ENCODE peak calls at places on chromosomes 12 and 14, in seven cellular contexts. I is GM23248, G is pancreas, C is psoas muscle, B is IMR-90, A is tibial artery, X is WERI-Rb-1. N is an unnamed sample. For H3K36me3, the result is how much of the 10 kb centered on the place peaks cover.

GRCh38 chr14:96126783-96127271 is 77.8 kb upstream of the BDKRB2 start:
- DNase-seq in I (no peak), G (no peak), C (no peak), B (peak), A (no peak), X (no peak), N (no peak)

GRCh38 chr12:41064411-41064810 is 123.7 kb upstream of the PDZRN4 start:
- DNase-seq in I (no peak), G (no peak), C (no peak), B (no peak), A (no peak), X (no peak), N (no peak)

GRCh38 chr12:91923864-91924263 is 221.8 kb downstream of the BTG1 start:
- DNase-seq in I (no peak), G (peak), C (peak), B (no peak), A (no peak), X (no peak), N (peak)

GRCh38 chr12:124661382-124661781 is 94.0 kb upstream of the NCOR2 start:
- DNase-seq in I (peak), G (no peak), C (no peak), B (no peak), A (no peak), X (peak), N (no peak)

GRCh38 chr12:27772328-27773049 is 7.5 kb upstream of the KLHL42 start:
- DNase-seq in I (peak), G (no peak), C (no peak), B (peak), A (no peak), X (no peak), N (no peak)

GRCh38 chr12:79635676-79636075 is 55.1 kb downstream of the PAWR start:
- DNase-seq in I (peak), G (no peak), C (no peak), B (peak), A (no peak), X (no peak), N (no peak)

GRCh38 chr12:50102648-50103309 is 1.0 kb upstream of the GPD1 start:
- DNase-seq in I (no peak), G (no peak), C (peak), B (no peak), A (no peak), X (no peak), N (peak)

GRCh38 chr12:113700943-113701342 is 229.3 kb upstream of the LHX5 start:
- DNase-seq in I (peak), G (no peak), C (no peak), B (peak), A (no peak), X (no peak), N (no peak)

GRCh38 chr14:35320472-35320871 is 28.3 kb downstream of the PSMA6 start:
- DNase-seq in I (no peak), G (no peak), C (no peak), B (no peak), A (no peak), X (no peak), N (no peak)

GRCh38 chr14:37623552-37623951 is 28.1 kb downstream of the TTC6 start:
- DNase-seq in I (peak), G (no peak), C (no peak), B (peak), A (no peak), X (no peak), N (peak)

GRCh38 chr12:131753041-131753440 is 42.2 kb downstream of the SFSWAP start:
- DNase-seq in I (no peak), G (no peak), C (no peak), B (no peak), A (no peak), X (no peak), N (no peak)
- H3K36me3 ChIP-seq in I (under half), G (half or more), C (under half), B (half or more), A (half or more), X (half or more), N (under half)

DNA sequence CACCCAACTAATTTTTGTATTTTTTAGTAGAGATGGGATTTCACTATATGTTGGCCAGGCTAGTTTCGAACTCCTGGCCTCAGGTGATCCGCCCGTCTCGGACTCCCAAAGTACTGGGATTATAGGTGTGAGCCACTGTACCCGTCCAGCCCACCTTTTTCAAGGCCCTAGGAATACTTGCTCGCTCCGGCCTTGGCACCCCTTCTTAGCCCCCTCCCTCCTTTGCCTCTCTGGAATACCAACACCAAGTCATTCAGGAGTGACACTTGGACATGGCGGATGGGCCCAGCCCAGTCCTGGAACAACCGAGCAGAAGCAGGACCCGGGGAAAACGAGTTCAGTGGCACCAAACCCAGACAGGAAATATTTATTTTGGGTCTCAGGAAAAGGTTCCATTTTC is 29.1 kb downstream of the PLEKHG3 start:
- DNase-seq in I (no peak), G (no peak), C (peak), B (no peak), A (no peak), X (no peak), N (peak)
- H3K36me3 ChIP-seq in I (under half), G (under half), C (under half), B (under half), A (half or more), X (under half), N (under half)

GRCh38 chr14:88588081-88588480 is 25.2 kb downstream of the ZC3H14 start:
- DNase-seq in I (no peak), G (no peak), C (no peak), B (no peak), A (no peak), X (no peak), N (no peak)

GRCh38 chr14:88597038-88597437 is 34.2 kb downstream of the ZC3H14 start:
- DNase-seq in I (no peak), G (no peak), C (no peak), B (no peak), A (no peak), X (no peak), N (no peak)

GRCh38 chr14:88597601-88598000 is 34.8 kb downstream of the ZC3H14 start:
- DNase-seq in I (no peak), G (no peak), C (no peak), B (no peak), A (no peak), X (no peak), N (no peak)

GRCh38 chr14:88590173-88590572 is 27.3 kb downstream of the ZC3H14 start:
- DNase-seq in I (no peak), G (no peak), C (no peak), B (peak), A (no peak), X (no peak), N (no peak)

DNA sequence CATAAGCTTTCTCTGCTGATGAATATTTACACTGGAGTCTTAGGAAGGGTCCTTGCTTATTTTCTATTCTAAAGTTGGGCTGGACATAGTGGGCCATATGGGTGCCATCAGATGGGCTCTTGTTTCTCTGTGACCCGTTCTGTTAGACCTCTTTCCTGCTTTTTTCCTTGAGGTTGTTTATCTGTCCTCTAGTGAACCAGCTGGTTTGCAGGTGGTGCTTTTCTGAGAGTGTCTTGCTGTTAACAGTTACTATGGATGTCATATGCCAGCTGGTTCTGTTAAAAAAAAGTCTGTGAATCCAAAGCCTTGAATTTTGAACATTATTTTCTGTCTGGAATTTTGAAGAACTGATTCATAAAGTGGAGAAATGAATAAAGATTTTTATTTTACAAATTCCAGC is 29.2 kb downstream of the ZC3H14 start:
- DNase-seq in I (no peak), G (no peak), C (no peak), B (peak), A (no peak), X (no peak), N (no peak)
- H3K36me3 ChIP-seq in I (under half), G (under half), C (under half), B (under half), A (half or more), X (half or more), N (under half)

GRCh38 chr12:884746-885414 is 64.6 kb downstream of the RAD52 start:
- DNase-seq in I (no peak), G (no peak), C (no peak), B (no peak), A (no peak), X (no peak), N (no peak)
- H3K36me3 ChIP-seq in I (half or more), G (half or more), C (under half), B (half or more), A (half or more), X (half or more), N (half or more)

GRCh38 chr12:49026678-49027480 is 8.3 kb upstream of the PRKAG1 start:
- DNase-seq in I (no peak), G (no peak), C (peak), B (no peak), A (no peak), X (no peak), N (no peak)

GRCh38 chr12:49027846-49028245 is 9.3 kb upstream of the PRKAG1 start:
- DNase-seq in I (no peak), G (no peak), C (no peak), B (no peak), A (no peak), X (no peak), N (no peak)

GRCh38 chr12:49030119-49030518 is 11.5 kb upstream of the PRKAG1 start:
- DNase-seq in I (no peak), G (no peak), C (no peak), B (no peak), A (no peak), X (no peak), N (no peak)

GRCh38 chr12:49030714-49031572 is 12.4 kb upstream of the PRKAG1 start:
- DNase-seq in I (no peak), G (no peak), C (no peak), B (no peak), A (peak), X (no peak), N (no peak)

GRCh38 chr12:49028666-49029275 is 10.2 kb upstream of the PRKAG1 start:
- DNase-seq in I (no peak), G (no peak), C (no peak), B (no peak), A (no peak), X (no peak), N (no peak)
- H3K36me3 ChIP-seq in I (under half), G (half or more), C (under half), B (half or more), A (half or more), X (half or more), N (under half)

DNA sequence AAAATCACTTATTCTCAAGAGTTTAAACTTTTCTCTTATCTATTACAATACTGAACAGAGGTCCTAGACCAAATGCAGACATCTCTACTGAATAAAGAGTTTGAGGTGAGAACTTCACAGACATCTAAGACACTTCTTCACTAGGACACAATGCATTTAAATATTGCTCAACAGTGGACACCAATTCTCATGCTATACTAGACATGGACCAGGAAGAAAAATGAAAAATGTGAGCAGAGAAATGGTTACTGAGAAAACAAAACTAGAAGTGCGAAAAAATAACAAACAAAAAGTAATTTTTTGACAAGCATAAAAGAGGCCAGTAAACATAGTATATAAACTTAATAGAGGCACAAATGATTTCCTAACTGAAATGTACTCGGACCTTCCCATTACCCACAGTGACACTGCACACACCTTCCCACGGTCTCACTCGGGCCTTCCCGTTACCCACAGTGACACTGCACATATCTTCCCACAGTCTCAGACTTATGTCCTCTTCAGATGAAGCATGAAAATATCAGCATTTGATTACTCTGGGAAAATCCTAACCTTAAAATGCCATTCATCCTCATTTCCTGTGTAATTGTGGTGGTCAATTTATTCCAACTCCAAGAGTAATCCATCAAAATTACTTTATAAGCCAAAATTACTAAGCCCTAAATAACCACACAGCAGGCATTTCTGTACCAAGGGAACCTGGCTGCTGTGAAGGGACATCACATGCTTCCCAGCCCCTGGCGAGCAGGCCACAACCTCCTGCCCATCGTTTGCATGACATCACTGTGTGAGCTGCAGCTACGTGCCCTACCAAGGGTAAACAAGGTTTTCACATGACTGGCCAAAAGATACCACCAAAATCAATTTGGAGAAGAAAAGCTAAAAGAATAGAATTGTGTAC is 6.4 kb downstream of the SLC15A4 start:
- DNase-seq in I (peak), G (no peak), C (peak), B (peak), A (peak), X (no peak), N (peak)
- H3K36me3 ChIP-seq in I (under half), G (under half), C (under half), B (under half), A (under half), X (under half), N (under half)

GRCh38 chr12:56282581-56282980 is 15.8 kb downstream of the COQ10A start:
- DNase-seq in I (no peak), G (no peak), C (no peak), B (no peak), A (no peak), X (no peak), N (no peak)
- H3K36me3 ChIP-seq in I (half or more), G (half or more), C (under half), B (half or more), A (half or more), X (half or more), N (half or more)

DNA sequence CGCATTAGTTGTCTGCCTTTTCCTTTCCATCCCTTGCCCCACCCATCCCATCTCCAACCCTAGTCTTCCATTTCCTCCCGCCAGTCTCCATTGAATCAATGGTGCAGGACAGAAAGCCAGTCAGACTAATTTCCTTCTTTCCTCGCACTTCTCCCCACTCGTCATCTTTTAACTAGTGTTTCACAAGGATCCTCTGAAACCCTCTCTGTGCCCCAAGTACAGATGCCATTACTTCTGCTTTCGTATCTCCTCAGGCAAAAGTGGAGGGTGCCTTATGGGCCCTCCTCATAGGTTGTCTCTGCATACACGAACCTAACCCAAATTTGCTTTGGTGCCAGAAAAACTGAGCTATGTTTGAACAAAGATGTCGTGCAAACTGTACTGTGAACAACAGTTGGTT is 4.3 kb downstream of the DAZAP2 start:
- DNase-seq in I (no peak), G (no peak), C (no peak), B (no peak), A (no peak), X (no peak), N (no peak)
- H3K36me3 ChIP-seq in I (half or more), G (under half), C (under half), B (under half), A (half or more), X (under half), N (under half)

DNA sequence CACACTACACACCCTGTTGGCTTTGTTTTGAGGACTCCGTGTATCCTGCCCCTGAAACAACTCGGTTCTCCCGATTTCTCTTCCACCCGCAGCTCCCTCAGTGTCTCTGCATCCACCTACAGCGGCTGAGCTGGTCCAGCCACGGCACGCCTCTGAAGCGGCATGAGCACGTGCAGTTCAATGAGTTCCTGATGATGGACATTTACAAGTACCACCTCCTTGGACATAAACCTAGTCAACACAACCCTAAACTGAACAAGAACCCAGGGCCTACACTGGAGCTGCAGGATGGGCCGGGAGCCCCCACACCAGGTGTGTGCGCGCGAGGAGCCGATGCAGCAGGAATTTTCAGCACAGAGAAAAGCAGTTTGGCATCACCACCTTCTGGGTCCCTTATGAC is 10.5 kb downstream of the ALKBH2 start:
- DNase-seq in I (no peak), G (no peak), C (no peak), B (no peak), A (no peak), X (no peak), N (no peak)
- H3K36me3 ChIP-seq in I (under half), G (half or more), C (under half), B (under half), A (half or more), X (half or more), N (under half)